ENCODE peak calls at places on chromosomes 11 and 22, in six cellular contexts. One of them, this sample, is unnamed.

GRCh38 chr11:123137496-123138270 is 57.4 kb downstream of the CLMP start:
- DNase-seq in heart left ventricle: peak
- DNase-seq in NB4: peak
- DNase-seq in Peyer's patch: peak
- DNase-seq in skeletal muscle cell: peak
- DNase-seq in thoracic aorta: peak
- DNase-seq in this sample: no peak

GRCh38 chr11:19079643-19080440 is 19.3 kb upstream of the MRGPRX2 start:
- DNase-seq in Peyer's patch: no peak
- DNase-seq in heart left ventricle: no peak
- DNase-seq in skeletal muscle cell: peak
- DNase-seq in thoracic aorta: no peak
- DNase-seq in NB4: no peak
- DNase-seq in this sample: peak

GRCh38 chr11:3949132-3949531 is 93.7 kb downstream of the STIM1 start:
- DNase-seq in heart left ventricle: no peak
- DNase-seq in Peyer's patch: peak
- DNase-seq in skeletal muscle cell: no peak
- DNase-seq in thoracic aorta: no peak
- DNase-seq in NB4: peak
- DNase-seq in this sample: no peak

GRCh38 chr22:21933899-21934298 is 18.7 kb downstream of the PPM1F start:
- DNase-seq in NB4: no peak
- DNase-seq in heart left ventricle: no peak
- DNase-seq in thoracic aorta: no peak
- DNase-seq in skeletal muscle cell: no peak
- DNase-seq in Peyer's patch: no peak
- DNase-seq in this sample: no peak

GRCh38 chr22:20498913-20499312 is 3.3 kb upstream of the KLHL22 start:
- DNase-seq in thoracic aorta: no peak
- DNase-seq in skeletal muscle cell: no peak
- DNase-seq in NB4: no peak
- DNase-seq in Peyer's patch: no peak
- DNase-seq in heart left ventricle: no peak
- DNase-seq in this sample: no peak

GRCh38 chr11:72586591-72587090 is 87.6 kb downstream of the PDE2A start:
- DNase-seq in heart left ventricle: peak
- DNase-seq in thoracic aorta: no peak
- DNase-seq in NB4: no peak
- DNase-seq in skeletal muscle cell: no peak
- DNase-seq in Peyer's patch: no peak
- DNase-seq in this sample: no peak

GRCh38 chr11:104238916-104239315 is 75.0 kb upstream of the PDGFD start:
- DNase-seq in skeletal muscle cell: no peak
- DNase-seq in heart left ventricle: no peak
- DNase-seq in Peyer's patch: no peak
- DNase-seq in thoracic aorta: no peak
- DNase-seq in NB4: no peak
- DNase-seq in this sample: no peak

GRCh38 chr11:103055174-103055890 is 36.6 kb downstream of the DCUN1D5 start:
- DNase-seq in Peyer's patch: no peak
- DNase-seq in heart left ventricle: no peak
- DNase-seq in NB4: peak
- DNase-seq in skeletal muscle cell: no peak
- DNase-seq in thoracic aorta: no peak
- DNase-seq in this sample: no peak

DNA sequence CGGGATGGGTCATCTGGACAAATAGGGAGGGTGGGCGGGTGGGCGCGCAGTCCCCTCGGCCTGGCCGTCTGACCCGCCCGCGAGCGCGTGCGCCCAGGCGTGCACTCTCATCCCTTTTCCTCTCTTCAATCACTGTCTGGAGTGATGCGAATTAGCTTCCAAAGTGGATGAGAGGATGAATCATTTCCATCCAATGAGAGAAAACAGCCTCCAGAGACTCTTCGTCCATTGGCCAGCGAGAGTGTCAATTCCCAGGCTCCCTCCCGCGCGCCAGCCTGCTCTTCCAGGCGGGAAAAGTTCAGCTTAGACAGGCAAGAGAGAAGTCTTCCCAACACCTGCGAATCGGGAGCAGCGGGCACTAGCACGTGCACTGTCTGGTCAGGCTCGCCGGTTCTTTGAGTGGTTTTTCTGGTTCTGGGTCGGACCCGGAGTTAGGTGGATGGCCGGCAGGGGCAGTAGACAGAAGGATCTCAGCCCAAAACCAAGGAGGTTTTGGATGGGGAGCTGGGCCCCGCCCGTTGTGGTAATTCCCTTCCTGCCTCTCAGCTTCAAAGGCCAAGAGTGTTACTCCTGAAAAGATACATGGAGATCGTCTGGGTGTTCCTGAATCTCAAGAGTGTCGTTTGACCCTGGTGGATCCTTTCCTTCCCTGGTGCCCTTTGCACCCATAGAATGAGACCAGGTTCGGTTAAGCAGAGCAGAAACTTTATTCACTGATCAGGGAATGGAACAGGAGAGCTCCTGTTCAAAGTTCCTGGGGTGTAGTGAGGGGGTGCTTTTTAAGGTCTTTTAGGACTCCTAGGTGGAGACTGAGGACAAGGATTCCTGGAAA is 33.4 kb upstream of the GLYATL1 start:
- DNase-seq in NB4: no peak
- DNase-seq in Peyer's patch: peak
- DNase-seq in skeletal muscle cell: peak
- DNase-seq in heart left ventricle: peak
- DNase-seq in thoracic aorta: no peak
- DNase-seq in this sample: peak
- H3K4me3 ChIP-seq in NB4: no peak
- H3K4me3 ChIP-seq in Peyer's patch: no peak
- H3K4me3 ChIP-seq in skeletal muscle cell: peak
- H3K4me3 ChIP-seq in heart left ventricle: peak
- H3K4me3 ChIP-seq in thoracic aorta: peak
- H3K4me3 ChIP-seq in this sample: peak

DNA sequence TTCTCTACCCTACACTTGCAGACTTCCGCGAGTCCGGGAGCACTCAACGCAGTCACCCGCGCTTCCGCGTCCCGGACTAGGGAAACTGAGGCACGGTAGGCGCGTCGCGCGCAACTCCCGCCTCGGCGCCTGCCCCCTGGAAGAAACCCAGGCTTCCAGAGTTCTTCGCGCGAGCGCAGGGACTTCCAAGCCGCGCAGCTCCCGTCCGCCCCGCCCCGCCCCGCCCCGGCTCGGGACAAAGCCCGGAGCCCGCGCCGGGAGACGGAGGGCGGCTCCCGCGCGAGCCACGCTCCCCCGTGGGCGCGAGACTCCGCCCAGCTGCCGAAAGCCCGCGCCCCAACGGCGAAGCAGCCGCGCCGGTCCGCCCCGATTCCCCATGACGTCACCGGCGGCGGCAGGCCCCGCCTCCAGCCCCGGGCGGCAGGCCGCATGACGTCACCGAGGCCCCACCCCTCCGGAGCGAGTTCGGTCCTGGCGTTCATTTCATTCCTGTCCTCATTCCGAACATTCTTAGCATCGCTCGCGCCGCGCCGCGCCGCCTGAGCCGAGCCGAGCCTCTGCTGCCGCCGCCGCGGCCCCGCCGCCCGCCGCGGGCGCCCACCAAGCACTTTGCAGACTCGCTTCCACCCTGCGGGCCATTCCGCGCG is at the start of gene TEAD1:
- DNase-seq in heart left ventricle: peak
- DNase-seq in thoracic aorta: peak
- DNase-seq in NB4: peak
- DNase-seq in skeletal muscle cell: peak
- DNase-seq in Peyer's patch: peak
- DNase-seq in this sample: peak
- H3K4me3 ChIP-seq in heart left ventricle: peak
- H3K4me3 ChIP-seq in thoracic aorta: peak
- H3K4me3 ChIP-seq in NB4: no peak
- H3K4me3 ChIP-seq in skeletal muscle cell: peak
- H3K4me3 ChIP-seq in Peyer's patch: peak
- H3K4me3 ChIP-seq in this sample: peak

GRCh38 chr11:46247664-46248063 is 29.8 kb upstream of the CREB3L1 start:
- DNase-seq in thoracic aorta: no peak
- DNase-seq in NB4: peak
- DNase-seq in heart left ventricle: no peak
- DNase-seq in Peyer's patch: peak
- DNase-seq in skeletal muscle cell: no peak
- DNase-seq in this sample: no peak

GRCh38 chr11:46249103-46249942 is 28.1 kb upstream of the CREB3L1 start:
- DNase-seq in Peyer's patch: no peak
- DNase-seq in thoracic aorta: no peak
- DNase-seq in skeletal muscle cell: peak
- DNase-seq in NB4: no peak
- DNase-seq in heart left ventricle: no peak
- DNase-seq in this sample: no peak

GRCh38 chr11:46247090-46247489 is 30.4 kb upstream of the CREB3L1 start:
- DNase-seq in heart left ventricle: no peak
- DNase-seq in Peyer's patch: no peak
- DNase-seq in thoracic aorta: no peak
- DNase-seq in NB4: no peak
- DNase-seq in skeletal muscle cell: no peak
- DNase-seq in this sample: no peak

GRCh38 chr11:46250071-46251052 is 27.1 kb upstream of the CREB3L1 start:
- DNase-seq in Peyer's patch: no peak
- DNase-seq in NB4: no peak
- DNase-seq in heart left ventricle: no peak
- DNase-seq in thoracic aorta: no peak
- DNase-seq in skeletal muscle cell: no peak
- DNase-seq in this sample: no peak

GRCh38 chr11:46248270-46249102 is 29.0 kb upstream of the CREB3L1 start:
- DNase-seq in skeletal muscle cell: peak
- DNase-seq in NB4: peak
- DNase-seq in thoracic aorta: no peak
- DNase-seq in heart left ventricle: no peak
- DNase-seq in Peyer's patch: no peak
- DNase-seq in this sample: peak
- H3K4me3 ChIP-seq in skeletal muscle cell: no peak
- H3K4me3 ChIP-seq in NB4: no peak
- H3K4me3 ChIP-seq in thoracic aorta: no peak
- H3K4me3 ChIP-seq in heart left ventricle: no peak
- H3K4me3 ChIP-seq in Peyer's patch: no peak
- H3K4me3 ChIP-seq in this sample: no peak

GRCh38 chr22:40436460-40437431 is 66.4 kb downstream of the SGSM3 start:
- DNase-seq in Peyer's patch: peak
- DNase-seq in skeletal muscle cell: no peak
- DNase-seq in thoracic aorta: no peak
- DNase-seq in heart left ventricle: no peak
- DNase-seq in NB4: peak
- DNase-seq in this sample: no peak
- H3K4me3 ChIP-seq in Peyer's patch: no peak
- H3K4me3 ChIP-seq in skeletal muscle cell: peak
- H3K4me3 ChIP-seq in thoracic aorta: peak
- H3K4me3 ChIP-seq in heart left ventricle: peak
- H3K4me3 ChIP-seq in NB4: peak
- H3K4me3 ChIP-seq in this sample: no peak

GRCh38 chr11:324131-324530 is 3.5 kb upstream of the IFITM3 start:
- DNase-seq in Peyer's patch: no peak
- DNase-seq in NB4: no peak
- DNase-seq in heart left ventricle: peak
- DNase-seq in skeletal muscle cell: no peak
- DNase-seq in thoracic aorta: no peak
- DNase-seq in this sample: no peak
- H3K4me3 ChIP-seq in Peyer's patch: no peak
- H3K4me3 ChIP-seq in NB4: no peak
- H3K4me3 ChIP-seq in heart left ventricle: no peak
- H3K4me3 ChIP-seq in skeletal muscle cell: no peak
- H3K4me3 ChIP-seq in thoracic aorta: no peak
- H3K4me3 ChIP-seq in this sample: no peak

GRCh38 chr11:46242462-46242960 is 35.0 kb upstream of the CREB3L1 start:
- DNase-seq in heart left ventricle: no peak
- DNase-seq in thoracic aorta: no peak
- DNase-seq in NB4: no peak
- DNase-seq in Peyer's patch: no peak
- DNase-seq in skeletal muscle cell: no peak
- DNase-seq in this sample: no peak
- H3K4me3 ChIP-seq in heart left ventricle: peak
- H3K4me3 ChIP-seq in thoracic aorta: peak
- H3K4me3 ChIP-seq in NB4: peak
- H3K4me3 ChIP-seq in Peyer's patch: peak
- H3K4me3 ChIP-seq in skeletal muscle cell: peak
- H3K4me3 ChIP-seq in this sample: peak